ENCODE peak calls at places on chromosomes 2 and 18, in four cellular contexts. One of them, this sample, is unnamed.

GRCh38 chr2:105644174-105644980 is 100.3 kb upstream of the NCK2 start:
- ATAC-seq in HCT116: no peak
- ATAC-seq in stimulated activated naive B cell treated with anti-CD40 and anti-IgM and Interleukin-4, amounts not matched to agents 10 μg/mL and 1 μg/mL and 100 μg/mL, for 72 hours: no peak
- ATAC-seq in activated CD8-positive, alpha-beta T cell treated with anti-CD3 and anti-CD28 coated beads, Interleukin-2, amount 10 ng/mL, durations not matched to agents 7 days and 5 days: no peak
- ATAC-seq in this sample: no peak

GRCh38 chr18:3248670-3249359 is 1.2 kb downstream of the MYL12A start:
- ATAC-seq in HCT116: no peak
- ATAC-seq in stimulated activated naive B cell treated with anti-CD40 and anti-IgM and Interleukin-4, amounts not matched to agents 10 μg/mL and 1 μg/mL and 100 μg/mL, for 72 hours: no peak
- ATAC-seq in activated CD8-positive, alpha-beta T cell treated with anti-CD3 and anti-CD28 coated beads, Interleukin-2, amount 10 ng/mL, durations not matched to agents 7 days and 5 days: no peak
- ATAC-seq in this sample: no peak

GRCh38 chr2:98127229-98127989 is 40.4 kb downstream of the VWA3B start:
- ATAC-seq in HCT116: no peak
- ATAC-seq in stimulated activated naive B cell treated with anti-CD40 and anti-IgM and Interleukin-4, amounts not matched to agents 10 μg/mL and 1 μg/mL and 100 μg/mL, for 72 hours: no peak
- ATAC-seq in activated CD8-positive, alpha-beta T cell treated with anti-CD3 and anti-CD28 coated beads, Interleukin-2, amount 10 ng/mL, durations not matched to agents 7 days and 5 days: no peak
- ATAC-seq in this sample: no peak

GRCh38 chr2:234355052-234355720 is 141.7 kb downstream of the ARL4C start:
- ATAC-seq in HCT116: peak
- ATAC-seq in stimulated activated naive B cell treated with anti-CD40 and anti-IgM and Interleukin-4, amounts not matched to agents 10 μg/mL and 1 μg/mL and 100 μg/mL, for 72 hours: peak
- ATAC-seq in activated CD8-positive, alpha-beta T cell treated with anti-CD3 and anti-CD28 coated beads, Interleukin-2, amount 10 ng/mL, durations not matched to agents 7 days and 5 days: no peak
- ATAC-seq in this sample: no peak

GRCh38 chr2:148065936-148066335 is 45.0 kb downstream of the MBD5 start:
- ATAC-seq in HCT116: no peak
- ATAC-seq in stimulated activated naive B cell treated with anti-CD40 and anti-IgM and Interleukin-4, amounts not matched to agents 10 μg/mL and 1 μg/mL and 100 μg/mL, for 72 hours: no peak
- ATAC-seq in activated CD8-positive, alpha-beta T cell treated with anti-CD3 and anti-CD28 coated beads, Interleukin-2, amount 10 ng/mL, durations not matched to agents 7 days and 5 days: no peak
- ATAC-seq in this sample: no peak

GRCh38 chr2:230412369-230412706 is 3.7 kb upstream of the SP100 start:
- ATAC-seq in HCT116: no peak
- ATAC-seq in stimulated activated naive B cell treated with anti-CD40 and anti-IgM and Interleukin-4, amounts not matched to agents 10 μg/mL and 1 μg/mL and 100 μg/mL, for 72 hours: no peak
- ATAC-seq in activated CD8-positive, alpha-beta T cell treated with anti-CD3 and anti-CD28 coated beads, Interleukin-2, amount 10 ng/mL, durations not matched to agents 7 days and 5 days: no peak
- ATAC-seq in this sample: no peak

GRCh38 chr2:64114912-64115277 is 29.3 kb downstream of the PELI1 start:
- ATAC-seq in HCT116: no peak
- ATAC-seq in stimulated activated naive B cell treated with anti-CD40 and anti-IgM and Interleukin-4, amounts not matched to agents 10 μg/mL and 1 μg/mL and 100 μg/mL, for 72 hours: no peak
- ATAC-seq in activated CD8-positive, alpha-beta T cell treated with anti-CD3 and anti-CD28 coated beads, Interleukin-2, amount 10 ng/mL, durations not matched to agents 7 days and 5 days: no peak
- ATAC-seq in this sample: no peak

GRCh38 chr18:36769611-36770314 is 59.0 kb downstream of the TPGS2 start:
- ATAC-seq in HCT116: peak
- ATAC-seq in stimulated activated naive B cell treated with anti-CD40 and anti-IgM and Interleukin-4, amounts not matched to agents 10 μg/mL and 1 μg/mL and 100 μg/mL, for 72 hours: no peak
- ATAC-seq in activated CD8-positive, alpha-beta T cell treated with anti-CD3 and anti-CD28 coated beads, Interleukin-2, amount 10 ng/mL, durations not matched to agents 7 days and 5 days: no peak
- ATAC-seq in this sample: no peak

GRCh38 chr2:150609831-150610582 is 122.5 kb upstream of the RND3 start:
- ATAC-seq in HCT116: no peak
- ATAC-seq in stimulated activated naive B cell treated with anti-CD40 and anti-IgM and Interleukin-4, amounts not matched to agents 10 μg/mL and 1 μg/mL and 100 μg/mL, for 72 hours: no peak
- ATAC-seq in activated CD8-positive, alpha-beta T cell treated with anti-CD3 and anti-CD28 coated beads, Interleukin-2, amount 10 ng/mL, durations not matched to agents 7 days and 5 days: no peak
- ATAC-seq in this sample: no peak

GRCh38 chr18:31688601-31689000 is 4.2 kb upstream of the B4GALT6 start:
- ATAC-seq in HCT116: no peak
- ATAC-seq in stimulated activated naive B cell treated with anti-CD40 and anti-IgM and Interleukin-4, amounts not matched to agents 10 μg/mL and 1 μg/mL and 100 μg/mL, for 72 hours: no peak
- ATAC-seq in activated CD8-positive, alpha-beta T cell treated with anti-CD3 and anti-CD28 coated beads, Interleukin-2, amount 10 ng/mL, durations not matched to agents 7 days and 5 days: no peak
- ATAC-seq in this sample: no peak

GRCh38 chr2:7515327-7515726 is 598.1 kb downstream of the RNF144A start:
- ATAC-seq in HCT116: no peak
- ATAC-seq in stimulated activated naive B cell treated with anti-CD40 and anti-IgM and Interleukin-4, amounts not matched to agents 10 μg/mL and 1 μg/mL and 100 μg/mL, for 72 hours: peak
- ATAC-seq in activated CD8-positive, alpha-beta T cell treated with anti-CD3 and anti-CD28 coated beads, Interleukin-2, amount 10 ng/mL, durations not matched to agents 7 days and 5 days: peak
- ATAC-seq in this sample: peak

GRCh38 chr2:24342110-24342910 is 18.0 kb downstream of the ITSN2 start:
- ATAC-seq in HCT116: no peak
- ATAC-seq in stimulated activated naive B cell treated with anti-CD40 and anti-IgM and Interleukin-4, amounts not matched to agents 10 μg/mL and 1 μg/mL and 100 μg/mL, for 72 hours: peak
- ATAC-seq in activated CD8-positive, alpha-beta T cell treated with anti-CD3 and anti-CD28 coated beads, Interleukin-2, amount 10 ng/mL, durations not matched to agents 7 days and 5 days: no peak
- ATAC-seq in this sample: peak

GRCh38 chr2:230231251-230231650 is 5.7 kb downstream of the SP140 start:
- ATAC-seq in HCT116: no peak
- ATAC-seq in stimulated activated naive B cell treated with anti-CD40 and anti-IgM and Interleukin-4, amounts not matched to agents 10 μg/mL and 1 μg/mL and 100 μg/mL, for 72 hours: no peak
- ATAC-seq in activated CD8-positive, alpha-beta T cell treated with anti-CD3 and anti-CD28 coated beads, Interleukin-2, amount 10 ng/mL, durations not matched to agents 7 days and 5 days: no peak
- ATAC-seq in this sample: no peak